ENCODE peak calls at places on chromosomes 2 and 18, in four cellular contexts. H is nephron progenitor cell, J is iPS DF 19.7, U is astrocyte of the spinal cord. Q is an unnamed sample.

GRCh38 chr2:190511104-190511503 is 23.4 kb downstream of the NEMP2 start:
- DNase-seq in H (no peak), J (no peak), U (peak), Q (peak)

GRCh38 chr18:3119401-3120323 is 100.1 kb downstream of the MYOM1 start:
- DNase-seq in H (no peak), J (no peak), U (no peak), Q (no peak)

GRCh38 chr2:136909777-136910176 is 144.4 kb downstream of the THSD7B start:
- DNase-seq in H (no peak), J (no peak), U (no peak), Q (no peak)

GRCh38 chr2:3176869-3177255 is 200.8 kb downstream of the EIPR1 start:
- DNase-seq in H (no peak), J (no peak), U (no peak), Q (no peak)

GRCh38 chr2:43507137-43507536 is 88.7 kb downstream of the THADA start:
- DNase-seq in H (no peak), J (no peak), U (no peak), Q (peak)

GRCh38 chr18:23210526-23210925 is 75.2 kb downstream of the CABLES1 start:
- DNase-seq in H (no peak), J (no peak), U (no peak), Q (no peak)

GRCh38 chr2:70995227-70995729 is 605 bp upstream of the TEX261 start:
- DNase-seq in H (peak), J (no peak), U (peak), Q (no peak)

GRCh38 chr2:135219226-135219625 is 167.1 kb downstream of the RAB3GAP1 start:
- DNase-seq in H (no peak), J (no peak), U (no peak), Q (no peak)

GRCh38 chr18:78639597-78639950 is 340.0 kb upstream of the SALL3 start:
- DNase-seq in H (no peak), J (no peak), U (no peak), Q (no peak)

GRCh38 chr2:27903018-27903417 is 12.5 kb downstream of the BABAM2 start:
- DNase-seq in H (no peak), J (no peak), U (no peak), Q (no peak)

GRCh38 chr2:1804251-1804855 is 60.0 kb upstream of the PXDN start:
- DNase-seq in H (no peak), J (no peak), U (no peak), Q (no peak)

GRCh38 chr2:102506743-102507142 is 33.7 kb downstream of the SLC9A4 start:
- DNase-seq in H (no peak), J (no peak), U (no peak), Q (no peak)

GRCh38 chr2:6773007-6773693 is 92.6 kb downstream of the CMPK2 start:
- DNase-seq in H (peak), J (peak), U (peak), Q (peak)

GRCh38 chr2:112481050-112481527 is 867 bp upstream of the TTL start:
- DNase-seq in H (peak), J (peak), U (peak), Q (peak)

GRCh38 chr2:27807476-27807875 is 36.0 kb downstream of the MRPL33 start:
- DNase-seq in H (peak), J (no peak), U (peak), Q (peak)

GRCh38 chr2:239920616-239921365 is 104.4 kb downstream of the NDUFA10 start:
- DNase-seq in H (no peak), J (no peak), U (no peak), Q (no peak)

GRCh38 chr18:79108520-79109215 is 39.5 kb downstream of the ATP9B start:
- DNase-seq in H (no peak), J (no peak), U (no peak), Q (no peak)

GRCh38 chr2:24922556-24922955 is 2.5 kb upstream of the ADCY3 start:
- DNase-seq in H (no peak), J (no peak), U (no peak), Q (no peak)

GRCh38 chr2:45699032-45699658 is 47.7 kb downstream of the PRKCE start:
- DNase-seq in H (peak), J (no peak), U (peak), Q (peak)

Q was measured in HT1080.